ENCODE peak calls at places on chromosomes 1 and 21, in four cellular contexts. W is stimulated activated CD4-positive, alpha-beta T cell treated with anti-CD3 and anti-CD28 coated beads, Interleukin-2, amount 100 ng/mL, for 48 hours; F is T-helper 9 cell; Z is activated gamma-delta T cell. A is an unnamed sample.
A peak's percentile ranks its signal among the peaks of the same experiment; 100 is the strongest.

GRCh38 chr1:7552402-7552801 is 218.7 kb upstream of the VAMP3 start:
- DNase-seq in W (no peak), F (no peak), Z (no peak), A (no peak)

GRCh38 chr1:212432706-212433576 is at the start of gene NENF:
- DNase-seq in W (peak; percentile 72), F (peak; percentile 61), Z (peak; percentile 55), A (peak; percentile 95)

GRCh38 chr1:26031903-26032220 is 10.3 kb downstream of the EXTL1 start:
- DNase-seq in W (no peak), F (no peak), Z (no peak), A (no peak)

GRCh38 chr1:45864765-45865164 is 61.4 kb downstream of the MAST2 start:
- DNase-seq in W (no peak), F (no peak), Z (no peak), A (no peak)

GRCh38 chr1:32272557-32273388 is 19.1 kb upstream of the HDAC1 start:
- DNase-seq in W (no peak), F (no peak), Z (no peak), A (no peak)

GRCh38 chr1:160127865-160128523 is 12.4 kb downstream of the ATP1A2 start:
- DNase-seq in W (no peak), F (no peak), Z (no peak), A (no peak)

GRCh38 chr1:95716097-95716496 is 482.1 kb downstream of the RWDD3 start:
- DNase-seq in W (no peak), F (no peak), Z (no peak), A (no peak)

GRCh38 chr1:53507115-53507816 is 48.1 kb downstream of the DMRTB1 start:
- DNase-seq in W (no peak), F (no peak), Z (no peak), A (no peak)

GRCh38 chr1:151710187-151710586 is 6.4 kb downstream of the CELF3 start:
- DNase-seq in W (peak; percentile 25), F (no peak), Z (no peak), A (peak; percentile 86)

GRCh38 chr21:22941779-22942178 is 1943.6 kb downstream of the NCAM2 start:
- DNase-seq in W (no peak), F (no peak), Z (no peak), A (no peak)

GRCh38 chr1:177423083-177423482 is 252.3 kb downstream of the BRINP2 start:
- DNase-seq in W (no peak), F (no peak), Z (no peak), A (no peak)

GRCh38 chr1:166069390-166069789 is 97.4 kb downstream of the FAM78B start:
- DNase-seq in W (no peak), F (no peak), Z (no peak), A (no peak)